ENCODE peak calls at places on chromosomes 1 and 21, in eight cellular contexts. S, I, T, Z, R, W, O and B are unnamed samples.

GRCh38 chr21:40623550-40623949 is 223.4 kb downstream of the DSCAM start:
- DNase-seq in Z (no peak), W (no peak), O (no peak), I (no peak), T (no peak), S (no peak), R (no peak), B (no peak)

GRCh38 chr1:17441265-17441992 is 2.0 kb upstream of the RCC2 start:
- DNase-seq in R (no peak), Z (no peak), S (no peak), I (peak), W (no peak), O (peak), T (peak), B (no peak)

GRCh38 chr1:18941221-18942141 is 15.0 kb downstream of the IFFO2 start:
- DNase-seq in Z (no peak), W (peak), T (peak), R (no peak), S (no peak), O (no peak), I (no peak), B (no peak)

GRCh38 chr21:27406297-27407009 is 439.6 kb upstream of the ADAMTS5 start:
- DNase-seq in S (no peak), T (no peak), Z (no peak), I (no peak), O (no peak), W (no peak), R (no peak), B (no peak)

GRCh38 chr1:183633676-183634343 is 1.8 kb downstream of the ARPC5 start:
- DNase-seq in R (no peak), S (no peak), O (peak), W (no peak), T (peak), Z (no peak), I (peak), B (peak)

GRCh38 chr1:212696721-212697331 is 2.8 kb downstream of the BATF3 start:
- DNase-seq in Z (no peak), T (no peak), O (no peak), R (no peak), W (no peak), S (no peak), I (no peak), B (no peak)

GRCh38 chr1:174913225-174913903 is 86.4 kb upstream of the CACYBP start:
- DNase-seq in O (no peak), I (no peak), W (no peak), S (no peak), T (no peak), Z (no peak), R (no peak), B (no peak)

GRCh38 chr1:8631163-8631562 is 186.3 kb downstream of the RERE start:
- DNase-seq in R (no peak), S (no peak), I (no peak), T (no peak), O (no peak), Z (no peak), W (no peak), B (no peak)

GRCh38 chr1:201397675-201398074 is 1.4 kb downstream of the LAD1 start:
- DNase-seq in T (peak), I (peak), O (no peak), W (no peak), R (no peak), Z (no peak), S (no peak), B (no peak)

GRCh38 chr1:180178511-180179161 is 24.0 kb downstream of the QSOX1 start:
- DNase-seq in W (peak), O (peak), T (no peak), S (peak), R (peak), I (peak), Z (peak), B (peak)

GRCh38 chr1:3587133-3587733 is 24.1 kb downstream of the MEGF6 start:
- DNase-seq in O (no peak), I (no peak), S (no peak), R (no peak), T (no peak), W (no peak), Z (no peak), B (no peak)

GRCh38 chr1:202106340-202107284 is 16.1 kb upstream of the GPR37L1 start:
- DNase-seq in W (no peak), R (no peak), S (no peak), I (peak), T (peak), Z (no peak), O (peak), B (no peak)

GRCh38 chr1:87810166-87810565 is 481.5 kb downstream of the LMO4 start:
- DNase-seq in O (no peak), S (no peak), Z (no peak), I (no peak), T (no peak), R (no peak), W (no peak), B (no peak)

GRCh38 chr1:175127565-175127964 is 59.9 kb downstream of the TNN start:
- DNase-seq in T (no peak), O (no peak), W (no peak), R (no peak), S (no peak), I (no peak), Z (no peak), B (no peak)

GRCh38 chr1:167342846-167343245 is 122.2 kb downstream of the POU2F1 start:
- DNase-seq in T (no peak), W (no peak), I (peak), Z (no peak), S (no peak), O (peak), R (no peak), B (peak)

GRCh38 chr1:42852608-42852980 is 6.2 kb downstream of the ZNF691 start:
- DNase-seq in O (no peak), T (no peak), I (no peak), W (no peak), Z (no peak), R (no peak), S (no peak), B (no peak)

GRCh38 chr1:66464356-66464755 is 69.6 kb upstream of the SGIP1 start:
- DNase-seq in T (no peak), R (no peak), S (no peak), W (no peak), O (no peak), I (no peak), Z (no peak), B (no peak)

GRCh38 chr1:55640708-55641473 is 425.7 kb upstream of the USP24 start:
- DNase-seq in Z (no peak), R (no peak), I (no peak), W (peak), T (peak), O (peak), S (no peak), B (peak)

GRCh38 chr1:41609166-41609883 is 124.8 kb upstream of the EDN2 start:
- DNase-seq in W (no peak), R (no peak), T (no peak), I (no peak), O (no peak), Z (no peak), S (no peak), B (no peak)

GRCh38 chr1:211870156-211870555 is 39.6 kb upstream of the LPGAT1 start:
- DNase-seq in S (no peak), T (no peak), W (no peak), I (no peak), O (no peak), R (no peak), Z (no peak), B (no peak)

GRCh38 chr1:203316626-203317093 is 11.3 kb downstream of the BTG2 start:
- DNase-seq in T (no peak), R (no peak), Z (no peak), W (no peak), O (no peak), S (no peak), I (no peak), B (no peak)

GRCh38 chr1:21104683-21105082 is 72.0 kb downstream of the EIF4G3 start:
- DNase-seq in Z (no peak), O (no peak), T (no peak), S (no peak), W (no peak), R (no peak), I (no peak), B (no peak)

GRCh38 chr21:26067836-26068401 is 102.7 kb downstream of the APP start:
- DNase-seq in R (no peak), W (no peak), T (no peak), O (no peak), S (no peak), I (no peak), Z (no peak), B (no peak)

GRCh38 chr1:151680812-151681211 is 35.8 kb downstream of the CELF3 start:
- DNase-seq in T (peak), Z (no peak), O (peak), W (no peak), S (no peak), R (no peak), I (peak), B (no peak)

GRCh38 chr1:201183209-201183608 is 7.4 kb upstream of the IGFN1 start:
- DNase-seq in Z (no peak), I (no peak), S (no peak), W (no peak), R (no peak), T (peak), O (no peak), B (no peak)

GRCh38 chr1:225597926-225598575 is 54.9 kb downstream of the ENAH start:
- DNase-seq in T (peak), S (no peak), Z (no peak), I (peak), W (no peak), R (no peak), O (no peak), B (no peak)

GRCh38 chr1:242530761-242531160 is 6.3 kb upstream of the PLD5 start:
- DNase-seq in Z (no peak), W (no peak), T (peak), I (peak), O (no peak), S (no peak), R (no peak), B (no peak)

GRCh38 chr1:15152318-15153183 is 996 bp upstream of the TMEM51 start:
- DNase-seq in I (peak), O (peak), R (peak), S (peak), T (peak), Z (peak), W (peak), B (peak)

GRCh38 chr1:148383966-148384365 is 99.1 kb downstream of the PPIAL4G start:
- DNase-seq in I (no peak), T (peak), W (no peak), Z (no peak), S (peak), O (no peak), R (no peak), B (no peak)

GRCh38 chr1:63966016-63966415 is 192.2 kb downstream of the ROR1 start:
- DNase-seq in I (no peak), Z (no peak), R (no peak), W (no peak), S (no peak), T (no peak), O (no peak), B (no peak)

GRCh38 chr1:44730741-44731512 is at the start of gene RNU5D-1:
- DNase-seq in R (peak), O (peak), W (peak), T (peak), S (peak), Z (peak), I (peak), B (peak)

GRCh38 chr1:51661081-51661518 is 44.2 kb downstream of the OSBPL9 start:
- DNase-seq in W (no peak), I (peak), S (no peak), R (no peak), Z (no peak), O (no peak), T (peak), B (no peak)

DNA sequence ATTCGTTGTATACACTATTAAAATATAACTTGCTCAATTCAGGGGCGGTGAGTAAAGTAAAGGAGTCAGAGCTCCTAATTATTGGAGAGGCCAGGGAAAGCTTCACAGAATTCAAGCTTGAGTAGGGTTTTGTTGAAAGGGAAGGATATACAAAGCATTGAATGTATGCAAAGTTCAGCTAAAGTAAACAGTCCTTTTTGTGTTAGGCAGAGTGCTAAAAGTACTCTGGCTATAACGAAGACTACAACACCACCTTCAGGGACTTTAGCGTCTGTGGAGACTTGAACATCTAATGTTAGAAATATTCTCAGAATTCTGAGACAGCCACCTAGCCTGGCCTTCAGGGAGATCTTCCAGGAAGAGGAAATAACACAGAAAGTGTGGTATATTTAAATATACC is 1.1 kb downstream of the FALEC start:
- DNase-seq in I (no peak), R (no peak), O (no peak), Z (no peak), S (no peak), W (no peak), T (no peak), B (peak)
- TF ChIP-seq CTCF in I (no peak), R (no peak), O (no peak), Z (no peak), S (no peak), W (no peak), T (no peak), B (peak)

DNA sequence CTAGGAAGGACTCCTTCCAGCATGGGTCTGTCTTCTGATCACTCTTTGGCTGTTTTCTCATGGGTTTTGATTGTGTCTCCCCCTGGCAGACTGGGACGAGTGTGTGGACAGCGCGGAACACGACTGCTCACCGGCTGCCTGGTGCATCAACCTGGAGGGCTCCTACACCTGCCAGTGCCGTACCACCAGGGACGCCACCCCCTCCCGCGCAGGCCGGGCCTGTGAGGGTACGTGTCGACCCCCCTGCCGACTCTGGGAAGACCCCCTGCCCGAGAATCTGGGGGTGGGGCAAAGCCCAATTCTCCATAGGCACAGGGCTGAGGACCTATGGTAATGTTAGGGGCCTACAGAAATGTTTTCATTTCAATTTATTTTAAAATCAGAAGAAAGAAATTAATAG is 38.4 kb downstream of the UMODL1 start:
- DNase-seq in Z (no peak), R (no peak), T (no peak), W (peak), O (no peak), S (no peak), I (no peak), B (no peak)
- TF ChIP-seq CTCF in Z (no peak), R (no peak), T (no peak), W (no peak), O (no peak), S (no peak), I (no peak), B (no peak)

GRCh38 chr1:221263831-221264767 is 384.9 kb downstream of the HLX start:
- DNase-seq in S (peak), Z (peak), T (peak), I (peak), W (no peak), O (peak), R (peak), B (peak)
- TF ChIP-seq CTCF in S (peak), Z (peak), T (peak), I (no peak), W (peak), O (peak), R (peak), B (peak)

GRCh38 chr1:27135920-27136551 is 18.9 kb downstream of the SLC9A1 start:
- DNase-seq in I (no peak), W (no peak), O (no peak), T (peak), S (peak), Z (no peak), R (no peak), B (peak)
- TF ChIP-seq CTCF in I (no peak), W (no peak), O (no peak), T (peak), S (no peak), Z (no peak), R (no peak), B (no peak)